ENCODE peak calls at places on chromosomes 5 and 9, in five cellular contexts. One of them, this sample, is unnamed.

GRCh38 chr9:4923580-4924544 is 61.2 kb upstream of the JAK2 start:
- DNase-seq in fibroblast of the aortic adventitia: peak
- DNase-seq in astrocyte: no peak
- DNase-seq in chondrocyte: no peak
- DNase-seq in CD8-positive, alpha-beta T cell: no peak
- DNase-seq in this sample: no peak

GRCh38 chr5:122105909-122106308 is 23.4 kb upstream of the ZNF474 start:
- DNase-seq in fibroblast of the aortic adventitia: no peak
- DNase-seq in astrocyte: no peak
- DNase-seq in CD8-positive, alpha-beta T cell: no peak
- DNase-seq in chondrocyte: no peak
- DNase-seq in this sample: no peak

GRCh38 chr5:56802235-56802634 is 13.1 kb upstream of the MAP3K1 start:
- DNase-seq in CD8-positive, alpha-beta T cell: no peak
- DNase-seq in fibroblast of the aortic adventitia: no peak
- DNase-seq in chondrocyte: no peak
- DNase-seq in astrocyte: no peak
- DNase-seq in this sample: no peak

GRCh38 chr5:134794136-134794535 is 35.6 kb downstream of the DDX46 start:
- DNase-seq in CD8-positive, alpha-beta T cell: no peak
- DNase-seq in chondrocyte: no peak
- DNase-seq in fibroblast of the aortic adventitia: peak
- DNase-seq in astrocyte: peak
- DNase-seq in this sample: no peak

GRCh38 chr9:23621166-23621565 is 204.9 kb downstream of the ELAVL2 start:
- DNase-seq in chondrocyte: no peak
- DNase-seq in astrocyte: peak
- DNase-seq in fibroblast of the aortic adventitia: no peak
- DNase-seq in CD8-positive, alpha-beta T cell: no peak
- DNase-seq in this sample: no peak

GRCh38 chr5:16597946-16598694 is 18.7 kb downstream of the RETREG1 start:
- DNase-seq in astrocyte: no peak
- DNase-seq in chondrocyte: no peak
- DNase-seq in CD8-positive, alpha-beta T cell: no peak
- DNase-seq in fibroblast of the aortic adventitia: no peak
- DNase-seq in this sample: no peak

GRCh38 chr5:179278546-179278945 is 66.7 kb downstream of the ADAMTS2 start:
- DNase-seq in chondrocyte: no peak
- DNase-seq in astrocyte: no peak
- DNase-seq in fibroblast of the aortic adventitia: no peak
- DNase-seq in CD8-positive, alpha-beta T cell: no peak
- DNase-seq in this sample: no peak

GRCh38 chr5:171484460-171484899 is 65.0 kb downstream of the FGF18 start:
- DNase-seq in fibroblast of the aortic adventitia: peak
- DNase-seq in CD8-positive, alpha-beta T cell: peak
- DNase-seq in chondrocyte: no peak
- DNase-seq in astrocyte: no peak
- DNase-seq in this sample: peak

GRCh38 chr5:134992148-134992547 is 24.4 kb downstream of the CATSPER3 start:
- DNase-seq in chondrocyte: no peak
- DNase-seq in CD8-positive, alpha-beta T cell: no peak
- DNase-seq in fibroblast of the aortic adventitia: no peak
- DNase-seq in astrocyte: no peak
- DNase-seq in this sample: no peak

GRCh38 chr9:75238311-75238976 is 150.1 kb downstream of the OSTF1 start:
- DNase-seq in CD8-positive, alpha-beta T cell: no peak
- DNase-seq in fibroblast of the aortic adventitia: peak
- DNase-seq in chondrocyte: no peak
- DNase-seq in astrocyte: peak
- DNase-seq in this sample: no peak

GRCh38 chr5:105168806-105169205 is 1606.2 kb upstream of the NUDT12 start:
- DNase-seq in astrocyte: no peak
- DNase-seq in chondrocyte: no peak
- DNase-seq in CD8-positive, alpha-beta T cell: no peak
- DNase-seq in fibroblast of the aortic adventitia: no peak
- DNase-seq in this sample: no peak

GRCh38 chr5:10399839-10400238 is 41.8 kb upstream of the ROPN1L start:
- DNase-seq in chondrocyte: no peak
- DNase-seq in astrocyte: no peak
- DNase-seq in CD8-positive, alpha-beta T cell: no peak
- DNase-seq in fibroblast of the aortic adventitia: no peak
- DNase-seq in this sample: no peak

GRCh38 chr5:103271570-103272289 is 13.2 kb downstream of the MACIR start:
- DNase-seq in fibroblast of the aortic adventitia: peak
- DNase-seq in chondrocyte: no peak
- DNase-seq in astrocyte: peak
- DNase-seq in CD8-positive, alpha-beta T cell: no peak
- DNase-seq in this sample: no peak

GRCh38 chr9:131402738-131403492 is 9.0 kb downstream of the PRRC2B start:
- DNase-seq in astrocyte: peak
- DNase-seq in chondrocyte: no peak
- DNase-seq in fibroblast of the aortic adventitia: peak
- DNase-seq in CD8-positive, alpha-beta T cell: no peak
- DNase-seq in this sample: no peak

GRCh38 chr5:68962632-68963484 is 131.0 kb upstream of the SLC30A5 start:
- DNase-seq in chondrocyte: no peak
- DNase-seq in CD8-positive, alpha-beta T cell: no peak
- DNase-seq in astrocyte: peak
- DNase-seq in fibroblast of the aortic adventitia: peak
- DNase-seq in this sample: no peak

GRCh38 chr5:138716456-138716924 is 36.7 kb upstream of the CTNNA1 start:
- DNase-seq in CD8-positive, alpha-beta T cell: no peak
- DNase-seq in chondrocyte: no peak
- DNase-seq in fibroblast of the aortic adventitia: peak
- DNase-seq in astrocyte: peak
- DNase-seq in this sample: no peak

GRCh38 chr5:138712324-138712723 is 40.9 kb upstream of the CTNNA1 start:
- DNase-seq in chondrocyte: no peak
- DNase-seq in fibroblast of the aortic adventitia: no peak
- DNase-seq in astrocyte: no peak
- DNase-seq in CD8-positive, alpha-beta T cell: no peak
- DNase-seq in this sample: no peak

GRCh38 chr5:138712791-138713190 is 40.4 kb upstream of the CTNNA1 start:
- DNase-seq in astrocyte: no peak
- DNase-seq in fibroblast of the aortic adventitia: no peak
- DNase-seq in chondrocyte: no peak
- DNase-seq in CD8-positive, alpha-beta T cell: no peak
- DNase-seq in this sample: no peak

GRCh38 chr5:138713247-138713646 is 40.0 kb upstream of the CTNNA1 start:
- DNase-seq in astrocyte: no peak
- DNase-seq in chondrocyte: no peak
- DNase-seq in fibroblast of the aortic adventitia: no peak
- DNase-seq in CD8-positive, alpha-beta T cell: no peak
- DNase-seq in this sample: no peak

DNA sequence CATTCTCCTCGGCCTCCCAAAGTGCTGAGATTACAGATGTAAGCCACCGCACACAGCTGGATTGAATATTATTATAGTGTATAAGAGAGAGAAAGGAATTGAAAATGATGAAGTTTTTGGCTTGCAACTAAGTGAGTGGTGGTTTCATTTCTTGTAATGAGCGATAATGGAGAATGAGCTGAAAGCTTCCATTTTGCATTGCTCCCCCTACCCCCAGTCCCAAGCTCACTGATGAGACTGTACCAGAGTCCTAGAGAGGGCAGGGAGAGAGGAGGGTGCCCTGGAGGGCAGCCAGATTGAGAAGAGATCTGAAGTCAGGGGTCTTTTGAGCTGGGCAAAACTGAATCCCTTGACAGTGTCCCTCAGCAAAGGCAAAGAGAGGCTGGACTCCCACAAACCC is 38.5 kb upstream of the CTNNA1 start:
- DNase-seq in fibroblast of the aortic adventitia: no peak
- DNase-seq in CD8-positive, alpha-beta T cell: no peak
- DNase-seq in chondrocyte: no peak
- DNase-seq in astrocyte: no peak
- DNase-seq in this sample: no peak
- TF ChIP-seq CTCF in fibroblast of the aortic adventitia: no peak
- TF ChIP-seq CTCF in CD8-positive, alpha-beta T cell: no peak
- TF ChIP-seq CTCF in chondrocyte: no peak
- TF ChIP-seq CTCF in astrocyte: no peak
- TF ChIP-seq CTCF in this sample: no peak

GRCh38 chr5:1357946-1358725 is 13.2 kb upstream of the CLPTM1L start:
- DNase-seq in chondrocyte: peak
- DNase-seq in CD8-positive, alpha-beta T cell: no peak
- DNase-seq in fibroblast of the aortic adventitia: no peak
- DNase-seq in astrocyte: no peak
- DNase-seq in this sample: no peak

GRCh38 chr5:1358726-1359025 is 13.8 kb upstream of the CLPTM1L start:
- DNase-seq in chondrocyte: no peak
- DNase-seq in fibroblast of the aortic adventitia: no peak
- DNase-seq in astrocyte: no peak
- DNase-seq in CD8-positive, alpha-beta T cell: no peak
- DNase-seq in this sample: no peak

GRCh38 chr5:1354491-1355033 is 9.7 kb upstream of the CLPTM1L start:
- DNase-seq in CD8-positive, alpha-beta T cell: no peak
- DNase-seq in fibroblast of the aortic adventitia: no peak
- DNase-seq in astrocyte: no peak
- DNase-seq in chondrocyte: no peak
- DNase-seq in this sample: no peak

GRCh38 chr5:1359031-1359645 is 14.2 kb upstream of the CLPTM1L start:
- DNase-seq in CD8-positive, alpha-beta T cell: no peak
- DNase-seq in astrocyte: no peak
- DNase-seq in fibroblast of the aortic adventitia: no peak
- DNase-seq in chondrocyte: no peak
- DNase-seq in this sample: no peak

DNA sequence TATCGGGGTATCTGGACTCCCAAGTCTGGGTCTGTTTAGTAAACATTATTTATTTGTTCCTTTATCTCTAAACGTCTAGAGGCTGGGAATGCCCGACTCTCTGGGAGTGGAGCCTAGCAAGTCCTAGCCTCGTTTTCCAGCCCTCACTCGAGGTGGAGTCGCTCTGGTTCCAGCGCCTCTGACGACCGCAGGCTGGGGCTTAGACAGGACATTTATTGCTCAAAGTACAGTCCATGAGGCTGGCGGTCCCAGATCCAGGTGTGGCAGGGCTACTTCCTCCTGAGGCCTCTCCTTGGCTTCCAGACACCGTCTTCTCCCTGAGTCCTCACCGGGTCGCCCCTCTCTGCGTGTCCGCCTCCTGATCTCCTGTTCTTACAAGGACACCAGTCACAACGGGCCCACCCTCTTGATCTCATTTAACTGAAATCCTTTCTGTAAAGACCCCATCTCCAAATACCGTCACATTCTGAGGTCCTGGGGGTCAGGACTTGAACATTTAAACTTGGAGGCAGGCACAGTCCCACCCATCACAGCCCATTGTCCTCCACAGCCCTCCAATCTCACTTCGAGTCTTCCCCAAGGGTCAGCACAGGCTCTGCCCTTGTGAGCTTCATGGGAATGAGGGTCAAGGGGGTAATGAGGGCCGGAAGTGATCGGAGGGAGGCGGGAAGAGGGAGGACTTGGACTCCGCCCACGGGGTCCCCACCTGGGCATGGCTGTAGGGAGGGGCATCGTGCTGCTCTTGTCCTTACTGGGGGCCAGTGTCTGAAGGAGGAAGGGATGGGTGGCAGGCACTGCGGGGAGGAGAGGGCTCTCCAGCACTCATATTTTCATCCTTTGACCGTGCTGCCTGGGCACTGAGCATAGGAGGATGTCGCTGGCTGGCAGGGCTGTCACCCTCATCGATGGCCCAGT is 12.2 kb upstream of the CLPTM1L start:
- DNase-seq in CD8-positive, alpha-beta T cell: no peak
- DNase-seq in fibroblast of the aortic adventitia: no peak
- DNase-seq in astrocyte: no peak
- DNase-seq in chondrocyte: peak
- DNase-seq in this sample: no peak
- TF ChIP-seq CTCF in CD8-positive, alpha-beta T cell: no peak
- TF ChIP-seq CTCF in fibroblast of the aortic adventitia: no peak
- TF ChIP-seq CTCF in astrocyte: no peak
- TF ChIP-seq CTCF in chondrocyte: no peak
- TF ChIP-seq CTCF in this sample: no peak

GRCh38 chr9:127918201-127919107 is 1.6 kb upstream of the ST6GALNAC4 start:
- DNase-seq in astrocyte: no peak
- DNase-seq in CD8-positive, alpha-beta T cell: no peak
- DNase-seq in chondrocyte: peak
- DNase-seq in fibroblast of the aortic adventitia: peak
- DNase-seq in this sample: no peak
- TF ChIP-seq CTCF in astrocyte: no peak
- TF ChIP-seq CTCF in CD8-positive, alpha-beta T cell: no peak
- TF ChIP-seq CTCF in chondrocyte: peak
- TF ChIP-seq CTCF in fibroblast of the aortic adventitia: no peak
- TF ChIP-seq CTCF in this sample: no peak

DNA sequence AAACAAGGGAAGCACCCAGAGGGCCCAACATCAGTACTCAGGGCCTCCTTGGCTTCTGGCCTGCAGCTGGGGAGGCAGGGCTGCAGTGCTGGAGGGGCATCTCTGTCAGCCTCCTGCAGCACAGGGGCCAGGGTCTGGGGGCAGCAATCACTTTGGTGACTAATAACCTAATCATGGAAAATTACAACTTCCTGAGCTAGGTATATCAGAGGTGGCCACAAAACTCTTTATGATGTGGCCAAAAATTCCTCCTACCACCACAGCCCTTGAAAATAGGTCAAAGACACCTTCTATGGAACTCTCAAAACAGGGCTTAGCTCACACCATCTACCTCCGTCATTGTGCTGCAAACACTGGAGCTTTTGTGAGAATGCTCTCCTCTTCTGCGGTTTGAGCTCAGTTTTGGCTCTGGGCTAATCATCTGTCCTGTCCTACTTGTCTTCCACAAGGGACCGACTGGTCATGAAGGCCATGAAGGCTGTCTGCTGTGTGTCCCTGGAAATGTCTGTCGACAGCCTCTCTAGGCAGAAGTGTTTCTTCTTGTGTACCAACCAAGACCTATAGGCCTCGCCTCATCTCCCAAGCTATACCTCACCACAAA is 28.6 kb downstream of the CSF2 start:
- DNase-seq in astrocyte: peak
- DNase-seq in fibroblast of the aortic adventitia: no peak
- DNase-seq in CD8-positive, alpha-beta T cell: peak
- DNase-seq in chondrocyte: no peak
- DNase-seq in this sample: no peak
- TF ChIP-seq CTCF in astrocyte: no peak
- TF ChIP-seq CTCF in fibroblast of the aortic adventitia: no peak
- TF ChIP-seq CTCF in CD8-positive, alpha-beta T cell: no peak
- TF ChIP-seq CTCF in chondrocyte: no peak
- TF ChIP-seq CTCF in this sample: no peak

This sample was measured in activated B cell treated with CpG ODN at 0.5 μM for 24 hours.